ENCODE peak calls at places on chromosome 19, in four cellular contexts. Q, T, O and X are unnamed samples.

GRCh38 chr19:56312787-56313343 is 1.8 kb downstream of the ZSCAN5A start:
- DNase-seq in Q (no peak), T (no peak), O (no peak), X (no peak)

GRCh38 chr19:53909471-53910169 is 542 bp downstream of the CACNG7 start:
- DNase-seq in Q (no peak), T (peak; percentile 68), O (no peak), X (no peak)

GRCh38 chr19:8849232-8849631 is 17.1 kb downstream of the MBD3L1 start:
- DNase-seq in Q (no peak), T (no peak), O (no peak), X (no peak)

GRCh38 chr19:35717665-35718344 is at the start of gene KMT2B:
- DNase-seq in Q (no peak), T (peak; percentile 98), O (no peak), X (no peak)

GRCh38 chr19:36060430-36060829 is 5.7 kb downstream of the WDR62 start:
- DNase-seq in Q (peak; percentile 59), T (peak; percentile 69), O (no peak), X (no peak)

GRCh38 chr19:55503447-55504251 is 15.4 kb downstream of the SSC5D start:
- DNase-seq in Q (peak; percentile 97), T (peak; percentile 95), O (peak; percentile 83), X (peak; percentile 25)

GRCh38 chr19:40380199-40381037 is 9.6 kb downstream of the HIPK4 start:
- DNase-seq in Q (no peak), T (no peak), O (no peak), X (no peak)

GRCh38 chr19:33060586-33060985 is 4.1 kb downstream of the RHPN2 start:
- DNase-seq in Q (no peak), T (no peak), O (no peak), X (no peak)

GRCh38 chr19:10625003-10625761 is at the start of gene SLC44A2:
- DNase-seq in Q (peak; percentile 84), T (peak; percentile 94), O (no peak), X (no peak)

GRCh38 chr19:38361633-38362075 is 12.7 kb upstream of the PSMD8 start:
- DNase-seq in Q (peak; percentile 88), T (peak; percentile 99), O (peak; percentile 28), X (peak; percentile 41)

GRCh38 chr19:42475366-42475765 is 32.6 kb upstream of the CXCL17 start:
- DNase-seq in Q (no peak), T (peak; percentile 70), O (no peak), X (no peak)

GRCh38 chr19:46515879-46516350 is 20.2 kb upstream of the PNMA8B start:
- DNase-seq in Q (no peak), T (peak; percentile 80), O (no peak), X (no peak)

GRCh38 chr19:39199025-39199424 is 2.3 kb downstream of the NCCRP1 start:
- DNase-seq in Q (no peak), T (no peak), O (no peak), X (no peak)

GRCh38 chr19:366205-366783 is 21.7 kb upstream of the MIER2 start:
- DNase-seq in Q (no peak), T (no peak), O (no peak), X (no peak)

DNA sequence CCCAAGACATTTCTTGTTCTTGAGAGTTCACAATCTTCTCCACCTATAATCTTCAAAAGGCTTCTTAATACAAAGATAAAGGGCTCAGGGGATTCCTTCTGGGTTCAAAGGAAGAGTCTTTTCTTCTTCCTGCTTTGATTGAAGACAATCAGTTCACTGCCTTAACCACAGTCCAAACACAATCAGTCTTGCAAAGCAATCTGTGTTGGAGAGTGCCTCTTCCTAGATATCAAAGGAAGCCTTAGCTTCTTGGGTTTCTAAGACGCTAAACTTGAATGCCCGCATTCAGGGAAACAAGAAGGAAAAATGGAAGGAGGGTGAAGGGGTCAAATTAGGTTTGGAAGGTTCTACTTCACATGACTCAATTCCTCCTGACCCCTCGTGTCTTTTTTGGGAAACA is 27.2 kb downstream of the RANBP3 start:
- DNase-seq in Q (no peak), T (no peak), O (no peak), X (no peak)
- H3K4me1 ChIP-seq in Q (peaks cover 28% of the 10 kb centered on the region), T (peaks cover 74% of the 10 kb centered on the region), O (peaks cover 17% of the 10 kb centered on the region), X (peaks cover 3% of the 10 kb centered on the region)

GRCh38 chr19:48696353-48697010 is 711 bp downstream of the FUT2 start:
- DNase-seq in Q (no peak), T (peak; percentile 72), O (no peak), X (no peak)
- H3K4me3 ChIP-seq in Q (peak overlapping the region; percentile 57), T (peak overlapping the region; percentile 99), O (peak overlapping the region; percentile 32), X (peak overlapping the region; percentile 67)

DNA sequence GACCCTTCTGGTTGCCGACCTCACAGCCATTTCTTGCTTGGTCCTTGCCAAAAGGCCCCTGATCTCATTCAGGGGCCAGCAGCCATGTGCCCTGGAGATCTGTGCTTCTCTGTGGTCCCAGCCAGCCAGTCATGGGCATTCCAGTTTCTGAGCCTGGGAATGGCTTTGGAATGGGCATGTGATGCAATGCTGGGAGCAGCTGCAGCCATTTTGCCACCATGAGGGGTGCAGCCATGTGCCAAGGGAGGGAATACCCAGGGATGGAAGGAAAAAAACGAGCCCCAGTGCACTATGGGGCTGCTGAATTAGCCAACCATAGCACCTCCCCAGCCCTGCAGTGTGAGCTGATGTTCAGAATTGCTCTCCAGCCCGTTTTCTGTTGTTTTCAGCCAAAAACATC is 26.3 kb downstream of the F2RL3 start:
- DNase-seq in Q (peak; percentile 0), T (no peak), O (no peak), X (no peak)
- H3K27ac ChIP-seq in Q (no peak overlapping the region), T (no peak overlapping the region), O (no peak overlapping the region), X (no peak overlapping the region)

DNA sequence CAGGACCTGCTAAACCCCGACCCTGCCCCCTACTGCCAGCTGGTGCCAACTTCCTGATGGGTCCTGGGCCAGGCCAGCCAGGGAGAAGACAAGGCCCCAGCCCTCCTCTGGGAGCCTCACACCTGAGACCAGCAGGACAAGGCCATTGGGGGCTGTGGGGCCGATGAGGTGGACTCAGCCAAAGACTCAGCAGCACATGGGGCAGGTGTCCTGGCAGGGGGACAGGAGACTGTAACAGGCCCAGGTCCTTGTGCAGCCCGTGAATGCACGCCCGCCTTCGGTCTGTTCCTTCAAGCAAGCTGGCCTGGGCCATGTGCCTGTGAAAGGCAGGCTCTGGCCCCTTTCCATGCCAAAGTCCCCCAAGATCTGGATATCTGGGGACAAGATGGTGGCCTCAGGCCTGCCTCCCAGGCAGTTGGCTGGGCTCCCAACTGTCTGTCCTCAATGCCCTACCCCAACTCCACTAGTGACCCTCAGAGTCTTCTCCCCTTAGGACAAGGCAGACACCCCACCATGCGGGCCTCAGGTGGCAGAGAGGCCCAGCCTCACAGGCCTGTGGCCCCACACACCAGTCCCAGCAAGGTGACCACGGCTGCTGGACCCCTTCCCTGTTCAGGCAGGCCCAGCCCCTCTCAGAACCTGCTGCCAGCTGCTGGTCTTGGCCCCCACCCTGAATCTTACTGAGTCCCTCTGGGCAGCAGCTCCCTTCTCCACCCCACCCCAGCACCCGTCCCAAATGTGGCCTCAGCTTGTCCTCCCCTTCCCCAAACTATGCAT is 12.3 kb downstream of the CEACAM19 start:
- DNase-seq in Q (no peak), T (no peak), O (no peak), X (no peak)
- H3K4me1 ChIP-seq in Q (no peaks in the 10 kb centered on the region), T (no peaks in the 10 kb centered on the region), O (peaks cover 2% of the 10 kb centered on the region), X (peaks cover 11% of the 10 kb centered on the region)